ENCODE peak calls at places on chromosomes 16 and 17, in four cellular contexts. X is Peyer's patch, Q is A549, O is ovary. J is an unnamed sample. For H3K4me1, the result is how much of the 10 kb centered on the place peaks cover.

GRCh38 chr16:13550254-13550653 is 369.7 kb upstream of the ERCC4 start:
- DNase-seq in X (no peak), Q (no peak), O (no peak), J (no peak)

GRCh38 chr17:2396568-2397246 is 4.2 kb downstream of the MNT start:
- DNase-seq in X (peak), Q (peak), O (peak), J (peak)

GRCh38 chr17:31442860-31443259 is 51.4 kb downstream of the RAB11FIP4 start:
- DNase-seq in X (no peak), Q (no peak), O (no peak), J (no peak)

GRCh38 chr17:79822583-79823124 is 16.6 kb downstream of the CBX4 start:
- DNase-seq in X (no peak), Q (no peak), O (no peak), J (no peak)

GRCh38 chr17:74567397-74567796 is at the start of gene CD300H:
- DNase-seq in X (no peak), Q (no peak), O (no peak), J (no peak)

GRCh38 chr17:77479817-77480508 is 339.2 kb downstream of the SEC14L1 start:
- DNase-seq in X (no peak), Q (no peak), O (no peak), J (no peak)

GRCh38 chr16:12092347-12092882 is 115.9 kb downstream of the SNX29 start:
- DNase-seq in X (no peak), Q (peak), O (peak), J (no peak)

GRCh38 chr17:151886-152859 is 14.8 kb downstream of the SCGB1C2 start:
- DNase-seq in X (no peak), Q (peak), O (peak), J (no peak)

GRCh38 chr17:41334899-41335298 is 15.7 kb downstream of the KRT33A start:
- DNase-seq in X (no peak), Q (no peak), O (no peak), J (no peak)

GRCh38 chr16:3938843-3939624 is 58.5 kb upstream of the CREBBP start:
- DNase-seq in X (peak), Q (peak), O (peak), J (peak)

GRCh38 chr17:40720904-40721303 is 17.4 kb upstream of the KRT24 start:
- DNase-seq in X (no peak), Q (no peak), O (no peak), J (no peak)

GRCh38 chr17:62763891-62764600 is 44.1 kb downstream of the MARCHF10 start:
- DNase-seq in X (no peak), Q (no peak), O (no peak), J (no peak)

GRCh38 chr17:28900986-28901726 is 1.7 kb downstream of the DHRS13 start:
- DNase-seq in X (no peak), Q (no peak), O (no peak), J (no peak)

GRCh38 chr16:10979717-10980601 is 35.6 kb downstream of the CLEC16A start:
- DNase-seq in X (no peak), Q (no peak), O (peak), J (peak)

GRCh38 chr16:47110939-47111338 is 32.8 kb downstream of the NETO2 start:
- DNase-seq in X (no peak), Q (peak), O (no peak), J (no peak)

GRCh38 chr16:4140652-4141051 is 24.4 kb upstream of the ADCY9 start:
- DNase-seq in X (no peak), Q (no peak), O (no peak), J (no peak)

GRCh38 chr17:32626371-32626770 is 139.6 kb downstream of the CDK5R1 start:
- DNase-seq in X (no peak), Q (no peak), O (no peak), J (no peak)

GRCh38 chr16:50628156-50628802 is 52.8 kb downstream of the SNX20 start:
- DNase-seq in X (no peak), Q (no peak), O (no peak), J (no peak)

GRCh38 chr17:78257810-78258322 is 26.4 kb downstream of the TMEM235 start:
- DNase-seq in X (no peak), Q (no peak), O (peak), J (no peak)

DNA sequence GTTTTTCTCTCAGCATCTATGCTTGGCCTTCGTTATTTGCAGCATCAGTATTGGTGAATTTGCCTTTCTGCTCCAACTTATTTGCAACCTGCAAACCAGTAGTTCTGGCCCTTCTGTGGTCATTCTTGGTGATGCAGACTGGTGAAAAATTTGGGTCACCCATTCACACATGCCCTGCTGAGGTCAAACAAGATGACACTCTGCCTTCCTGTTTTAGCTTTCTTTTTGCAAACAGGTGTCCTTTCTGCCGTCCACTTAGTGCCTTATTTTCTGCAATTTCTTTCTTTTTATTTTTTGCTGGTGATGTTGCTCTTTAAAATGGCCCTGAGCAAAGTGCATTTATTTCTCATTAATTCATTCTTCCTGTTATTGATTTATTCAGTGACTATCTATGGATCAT is 31.3 kb downstream of the PLCG2 start:
- DNase-seq in X (no peak), Q (no peak), O (no peak), J (no peak)
- H3K4me1 ChIP-seq in X (under half), Q (under half), O (under half), J (under half)

GRCh38 chr17:60135160-60135950 is 14.4 kb upstream of the CA4 start:
- DNase-seq in X (peak), Q (peak), O (peak), J (peak)
- TF ChIP-seq POLR2A in X (peak), Q (peak), O (no peak), J (no peak)

DNA sequence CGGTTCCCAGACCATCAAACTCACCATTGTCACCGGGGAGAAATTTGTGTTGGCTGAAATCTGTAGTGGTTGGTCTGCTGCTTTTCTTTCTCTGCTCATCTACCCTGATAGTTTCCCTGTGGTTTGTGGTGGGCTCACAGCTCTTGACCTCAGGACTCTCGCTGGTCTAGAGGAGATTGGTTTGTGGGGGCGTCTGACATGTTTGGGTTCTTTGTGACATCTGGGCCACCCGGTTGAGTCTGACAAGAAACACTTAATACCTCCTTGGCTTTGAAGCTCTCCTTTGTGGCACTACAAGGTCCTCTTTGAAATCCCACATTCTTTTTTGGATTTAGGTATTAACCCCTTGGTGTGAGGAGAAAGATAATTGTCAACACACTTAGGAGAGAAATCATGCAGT is 662.0 kb downstream of the WWOX start:
- DNase-seq in X (no peak), Q (no peak), O (no peak), J (no peak)
- H3K27ac ChIP-seq in X (no peak), Q (no peak), O (no peak), J (no peak)

DNA sequence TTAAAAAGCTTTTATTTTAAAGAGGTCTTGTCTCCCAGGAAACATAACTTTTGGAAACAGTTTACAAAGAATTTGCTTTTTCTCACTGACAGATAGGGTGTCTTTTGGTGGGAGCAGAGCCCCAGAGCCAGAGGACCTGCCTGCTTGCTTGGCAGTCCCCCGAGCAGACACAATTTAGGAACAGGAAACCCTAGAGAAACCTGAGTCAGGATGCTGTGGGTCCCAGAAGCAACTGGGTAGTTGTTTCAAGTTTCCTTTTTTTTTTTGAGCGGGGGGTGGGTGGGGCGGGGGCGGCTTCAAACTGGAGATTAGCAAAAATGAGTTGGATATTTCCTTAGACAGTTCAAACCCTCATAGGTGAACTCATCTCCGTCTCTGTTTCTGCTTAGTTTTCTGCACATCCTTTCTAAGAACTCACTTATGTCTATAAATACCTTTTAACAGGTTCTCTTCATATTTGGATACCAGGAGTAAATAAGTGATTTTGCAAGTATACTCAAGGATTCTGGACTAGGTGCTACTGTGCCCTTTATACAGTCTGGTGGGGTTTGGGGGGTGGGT is 135.1 kb downstream of the PRKCA start:
- DNase-seq in X (no peak), Q (no peak), O (no peak), J (no peak)
- H3K4me1 ChIP-seq in X (under half), Q (under half), O (under half), J (under half)

DNA sequence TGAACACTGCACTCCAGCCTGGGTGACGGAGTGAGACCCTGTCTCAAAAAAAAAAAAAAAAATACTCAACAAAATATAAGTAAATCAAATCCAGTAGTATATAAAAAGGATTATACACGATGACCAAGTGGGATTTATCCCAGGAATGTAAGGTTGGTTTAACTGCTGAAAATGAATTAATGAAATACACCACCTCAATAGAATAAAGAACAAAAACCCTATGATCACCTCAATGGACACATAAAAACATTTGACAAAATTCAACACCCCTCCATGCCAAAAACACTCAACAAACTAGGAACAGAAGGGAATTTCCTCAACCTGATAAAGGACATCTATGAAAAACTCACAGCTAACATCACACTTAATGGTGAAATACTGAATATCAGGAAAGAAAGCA is 6.6 kb downstream of the MIS12 start:
- DNase-seq in X (no peak), Q (no peak), O (no peak), J (no peak)
- TF ChIP-seq POLR2A in X (no peak), Q (no peak), O (no peak), J (no peak)

DNA sequence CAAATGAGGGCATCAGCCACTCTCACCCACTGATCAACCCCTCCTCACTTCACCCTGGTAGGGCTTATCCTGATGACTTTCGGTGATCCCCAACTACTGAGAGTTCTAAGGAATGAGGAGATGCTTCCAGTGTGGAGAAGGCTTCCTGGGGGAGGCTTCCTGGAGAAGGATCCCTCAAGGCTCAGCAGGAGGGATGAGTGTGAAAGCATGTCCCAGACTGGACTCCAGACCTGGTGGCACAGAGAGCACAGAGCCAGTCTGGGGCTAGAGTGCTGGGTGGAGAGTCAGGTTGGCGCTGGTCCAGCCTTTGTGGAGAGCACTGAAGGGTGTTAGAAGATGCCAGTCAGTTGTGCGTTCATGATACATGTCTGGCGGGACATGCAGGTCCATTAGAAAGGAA is 53.7 kb downstream of the PLD6 start:
- DNase-seq in X (no peak), Q (no peak), O (no peak), J (no peak)
- H3K27ac ChIP-seq in X (no peak), Q (peak), O (no peak), J (peak)